ENCODE peak calls at places on chromosomes 2 and 18, in nine cellular contexts. C, E, I, L, Z, D, V, O and B are unnamed samples.

GRCh38 chr2:99624682-99625081 is 134.9 kb upstream of the REV1 start:
- DNase-seq in E (no peak), O (no peak), L (no peak), V (no peak), D (peak), C (no peak), I (no peak), Z (no peak), B (no peak)

GRCh38 chr2:136751406-136751805 is 13.9 kb upstream of the THSD7B start:
- DNase-seq in E (no peak), O (no peak), I (no peak), V (no peak), D (no peak), L (no peak), Z (no peak), C (no peak), B (no peak)

GRCh38 chr18:78681396-78681795 is 298.2 kb upstream of the SALL3 start:
- DNase-seq in I (no peak), Z (no peak), O (no peak), D (no peak), C (no peak), L (no peak), E (no peak), V (no peak), B (no peak)

GRCh38 chr2:234989183-234989701 is 37.4 kb downstream of the SH3BP4 start:
- DNase-seq in E (no peak), V (no peak), L (no peak), D (peak), Z (no peak), I (no peak), C (peak), O (no peak), B (no peak)

GRCh38 chr18:46098616-46098933 is 479 bp upstream of the ATP5F1A start:
- DNase-seq in O (no peak), E (no peak), D (no peak), Z (no peak), I (peak), C (no peak), V (no peak), L (no peak), B (no peak)

GRCh38 chr2:85862426-85862825 is 26.4 kb downstream of the ST3GAL5 start:
- DNase-seq in Z (no peak), L (no peak), C (no peak), E (no peak), V (no peak), I (no peak), O (no peak), D (no peak), B (no peak)

GRCh38 chr2:65300772-65301711 is 73.4 kb downstream of the ACTR2 start:
- DNase-seq in L (peak), C (peak), V (no peak), O (no peak), E (peak), Z (peak), D (peak), I (peak), B (peak)

GRCh38 chr2:198100323-198100722 is 295.9 kb downstream of the PLCL1 start:
- DNase-seq in L (no peak), E (no peak), V (no peak), D (no peak), C (no peak), Z (no peak), I (no peak), O (no peak), B (no peak)

GRCh38 chr18:23354625-23355024 is 98.5 kb upstream of the RIOK3 start:
- DNase-seq in I (no peak), D (no peak), L (no peak), O (no peak), Z (peak), C (no peak), V (peak), E (no peak), B (peak)